ENCODE peak calls at places on chromosomes 3 and 15, in nine cellular contexts. One of them, this sample, is unnamed.

GRCh38 chr3:141275973-141276372 is 44.3 kb downstream of the PXYLP1 start:
- DNase-seq in activated CD8-positive, alpha-beta memory T cell treated with anti-CD3 and anti-CD28 coated beads, Interleukin-2, amount 10 ng/mL, durations not matched to agents 7 days and 5 days: no peak
- DNase-seq in left ventricle myocardium inferior: no peak
- DNase-seq in glutamatergic neuron: no peak
- DNase-seq in stimulated activated CD4-positive, alpha-beta T cell treated with anti-CD3 and anti-CD28 coated beads, TNF-alpha, amount 100 ng/mL, for 4 hours: no peak
- DNase-seq in HCT116: no peak
- DNase-seq in neural progenitor cell: no peak
- DNase-seq in fibroblast of mammary gland: peak
- DNase-seq in NCI-H187 treated with DMSO at 0.1 percent for 48 hours: no peak
- DNase-seq in this sample: peak

GRCh38 chr3:101803152-101803782 is 24.3 kb downstream of the NXPE3 start:
- DNase-seq in activated CD8-positive, alpha-beta memory T cell treated with anti-CD3 and anti-CD28 coated beads, Interleukin-2, amount 10 ng/mL, durations not matched to agents 7 days and 5 days: peak
- DNase-seq in left ventricle myocardium inferior: no peak
- DNase-seq in glutamatergic neuron: no peak
- DNase-seq in stimulated activated CD4-positive, alpha-beta T cell treated with anti-CD3 and anti-CD28 coated beads, TNF-alpha, amount 100 ng/mL, for 4 hours: no peak
- DNase-seq in HCT116: peak
- DNase-seq in neural progenitor cell: peak
- DNase-seq in fibroblast of mammary gland: peak
- DNase-seq in NCI-H187 treated with DMSO at 0.1 percent for 48 hours: peak
- DNase-seq in this sample: peak

GRCh38 chr15:67006089-67007065 is 59.0 kb upstream of the SMAD3 start:
- DNase-seq in activated CD8-positive, alpha-beta memory T cell treated with anti-CD3 and anti-CD28 coated beads, Interleukin-2, amount 10 ng/mL, durations not matched to agents 7 days and 5 days: peak
- DNase-seq in left ventricle myocardium inferior: no peak
- DNase-seq in glutamatergic neuron: no peak
- DNase-seq in stimulated activated CD4-positive, alpha-beta T cell treated with anti-CD3 and anti-CD28 coated beads, TNF-alpha, amount 100 ng/mL, for 4 hours: no peak
- DNase-seq in HCT116: no peak
- DNase-seq in neural progenitor cell: no peak
- DNase-seq in fibroblast of mammary gland: peak
- DNase-seq in NCI-H187 treated with DMSO at 0.1 percent for 48 hours: no peak
- DNase-seq in this sample: no peak

GRCh38 chr15:92812271-92812670 is 87.9 kb upstream of the CHD2 start:
- DNase-seq in activated CD8-positive, alpha-beta memory T cell treated with anti-CD3 and anti-CD28 coated beads, Interleukin-2, amount 10 ng/mL, durations not matched to agents 7 days and 5 days: no peak
- DNase-seq in left ventricle myocardium inferior: no peak
- DNase-seq in glutamatergic neuron: no peak
- DNase-seq in stimulated activated CD4-positive, alpha-beta T cell treated with anti-CD3 and anti-CD28 coated beads, TNF-alpha, amount 100 ng/mL, for 4 hours: no peak
- DNase-seq in HCT116: no peak
- DNase-seq in neural progenitor cell: no peak
- DNase-seq in fibroblast of mammary gland: no peak
- DNase-seq in NCI-H187 treated with DMSO at 0.1 percent for 48 hours: no peak
- DNase-seq in this sample: no peak

GRCh38 chr15:75368689-75369239 is 357 bp upstream of the MAN2C1 start:
- DNase-seq in activated CD8-positive, alpha-beta memory T cell treated with anti-CD3 and anti-CD28 coated beads, Interleukin-2, amount 10 ng/mL, durations not matched to agents 7 days and 5 days: peak
- DNase-seq in left ventricle myocardium inferior: no peak
- DNase-seq in glutamatergic neuron: no peak
- DNase-seq in stimulated activated CD4-positive, alpha-beta T cell treated with anti-CD3 and anti-CD28 coated beads, TNF-alpha, amount 100 ng/mL, for 4 hours: no peak
- DNase-seq in HCT116: no peak
- DNase-seq in neural progenitor cell: no peak
- DNase-seq in fibroblast of mammary gland: peak
- DNase-seq in NCI-H187 treated with DMSO at 0.1 percent for 48 hours: no peak
- DNase-seq in this sample: no peak

GRCh38 chr3:44939581-44940036 is 36.4 kb downstream of the ZDHHC3 start:
- DNase-seq in activated CD8-positive, alpha-beta memory T cell treated with anti-CD3 and anti-CD28 coated beads, Interleukin-2, amount 10 ng/mL, durations not matched to agents 7 days and 5 days: no peak
- DNase-seq in left ventricle myocardium inferior: no peak
- DNase-seq in glutamatergic neuron: no peak
- DNase-seq in stimulated activated CD4-positive, alpha-beta T cell treated with anti-CD3 and anti-CD28 coated beads, TNF-alpha, amount 100 ng/mL, for 4 hours: no peak
- DNase-seq in HCT116: no peak
- DNase-seq in neural progenitor cell: no peak
- DNase-seq in fibroblast of mammary gland: no peak
- DNase-seq in NCI-H187 treated with DMSO at 0.1 percent for 48 hours: no peak
- DNase-seq in this sample: no peak

GRCh38 chr15:76342382-76343201 is 6.0 kb downstream of the ISL2 start:
- DNase-seq in activated CD8-positive, alpha-beta memory T cell treated with anti-CD3 and anti-CD28 coated beads, Interleukin-2, amount 10 ng/mL, durations not matched to agents 7 days and 5 days: no peak
- DNase-seq in left ventricle myocardium inferior: no peak
- DNase-seq in glutamatergic neuron: peak
- DNase-seq in stimulated activated CD4-positive, alpha-beta T cell treated with anti-CD3 and anti-CD28 coated beads, TNF-alpha, amount 100 ng/mL, for 4 hours: no peak
- DNase-seq in HCT116: no peak
- DNase-seq in neural progenitor cell: peak
- DNase-seq in fibroblast of mammary gland: no peak
- DNase-seq in NCI-H187 treated with DMSO at 0.1 percent for 48 hours: no peak
- DNase-seq in this sample: no peak

GRCh38 chr3:164832216-164832615 is 246.1 kb downstream of the SI start:
- DNase-seq in activated CD8-positive, alpha-beta memory T cell treated with anti-CD3 and anti-CD28 coated beads, Interleukin-2, amount 10 ng/mL, durations not matched to agents 7 days and 5 days: no peak
- DNase-seq in left ventricle myocardium inferior: no peak
- DNase-seq in glutamatergic neuron: no peak
- DNase-seq in stimulated activated CD4-positive, alpha-beta T cell treated with anti-CD3 and anti-CD28 coated beads, TNF-alpha, amount 100 ng/mL, for 4 hours: no peak
- DNase-seq in HCT116: no peak
- DNase-seq in neural progenitor cell: no peak
- DNase-seq in fibroblast of mammary gland: no peak
- DNase-seq in NCI-H187 treated with DMSO at 0.1 percent for 48 hours: no peak
- DNase-seq in this sample: no peak

GRCh38 chr3:162777118-162777517 is 1280.5 kb downstream of the OTOL1 start:
- DNase-seq in activated CD8-positive, alpha-beta memory T cell treated with anti-CD3 and anti-CD28 coated beads, Interleukin-2, amount 10 ng/mL, durations not matched to agents 7 days and 5 days: no peak
- DNase-seq in left ventricle myocardium inferior: no peak
- DNase-seq in glutamatergic neuron: no peak
- DNase-seq in stimulated activated CD4-positive, alpha-beta T cell treated with anti-CD3 and anti-CD28 coated beads, TNF-alpha, amount 100 ng/mL, for 4 hours: no peak
- DNase-seq in HCT116: no peak
- DNase-seq in neural progenitor cell: no peak
- DNase-seq in fibroblast of mammary gland: no peak
- DNase-seq in NCI-H187 treated with DMSO at 0.1 percent for 48 hours: no peak
- DNase-seq in this sample: no peak

GRCh38 chr3:30544811-30545210 is 61.6 kb upstream of the TGFBR2 start:
- DNase-seq in activated CD8-positive, alpha-beta memory T cell treated with anti-CD3 and anti-CD28 coated beads, Interleukin-2, amount 10 ng/mL, durations not matched to agents 7 days and 5 days: no peak
- DNase-seq in left ventricle myocardium inferior: no peak
- DNase-seq in glutamatergic neuron: no peak
- DNase-seq in stimulated activated CD4-positive, alpha-beta T cell treated with anti-CD3 and anti-CD28 coated beads, TNF-alpha, amount 100 ng/mL, for 4 hours: no peak
- DNase-seq in HCT116: no peak
- DNase-seq in neural progenitor cell: no peak
- DNase-seq in fibroblast of mammary gland: peak
- DNase-seq in NCI-H187 treated with DMSO at 0.1 percent for 48 hours: no peak
- DNase-seq in this sample: peak

GRCh38 chr3:194075802-194076460 is 60.0 kb upstream of the HES1 start:
- DNase-seq in activated CD8-positive, alpha-beta memory T cell treated with anti-CD3 and anti-CD28 coated beads, Interleukin-2, amount 10 ng/mL, durations not matched to agents 7 days and 5 days: no peak
- DNase-seq in left ventricle myocardium inferior: no peak
- DNase-seq in glutamatergic neuron: no peak
- DNase-seq in stimulated activated CD4-positive, alpha-beta T cell treated with anti-CD3 and anti-CD28 coated beads, TNF-alpha, amount 100 ng/mL, for 4 hours: no peak
- DNase-seq in HCT116: no peak
- DNase-seq in neural progenitor cell: peak
- DNase-seq in fibroblast of mammary gland: no peak
- DNase-seq in NCI-H187 treated with DMSO at 0.1 percent for 48 hours: no peak
- DNase-seq in this sample: no peak

GRCh38 chr3:67083277-67083676 is 85.2 kb downstream of the KBTBD8 start:
- DNase-seq in activated CD8-positive, alpha-beta memory T cell treated with anti-CD3 and anti-CD28 coated beads, Interleukin-2, amount 10 ng/mL, durations not matched to agents 7 days and 5 days: peak
- DNase-seq in left ventricle myocardium inferior: no peak
- DNase-seq in glutamatergic neuron: no peak
- DNase-seq in stimulated activated CD4-positive, alpha-beta T cell treated with anti-CD3 and anti-CD28 coated beads, TNF-alpha, amount 100 ng/mL, for 4 hours: no peak
- DNase-seq in HCT116: no peak
- DNase-seq in neural progenitor cell: no peak
- DNase-seq in fibroblast of mammary gland: peak
- DNase-seq in NCI-H187 treated with DMSO at 0.1 percent for 48 hours: no peak
- DNase-seq in this sample: peak

GRCh38 chr3:3778641-3779270 is 20.5 kb upstream of the LRRN1 start:
- DNase-seq in activated CD8-positive, alpha-beta memory T cell treated with anti-CD3 and anti-CD28 coated beads, Interleukin-2, amount 10 ng/mL, durations not matched to agents 7 days and 5 days: no peak
- DNase-seq in left ventricle myocardium inferior: no peak
- DNase-seq in glutamatergic neuron: no peak
- DNase-seq in stimulated activated CD4-positive, alpha-beta T cell treated with anti-CD3 and anti-CD28 coated beads, TNF-alpha, amount 100 ng/mL, for 4 hours: no peak
- DNase-seq in HCT116: no peak
- DNase-seq in neural progenitor cell: no peak
- DNase-seq in fibroblast of mammary gland: no peak
- DNase-seq in NCI-H187 treated with DMSO at 0.1 percent for 48 hours: no peak
- DNase-seq in this sample: no peak

GRCh38 chr15:77863491-77864105 is 213.9 kb downstream of the TBC1D2B start:
- DNase-seq in activated CD8-positive, alpha-beta memory T cell treated with anti-CD3 and anti-CD28 coated beads, Interleukin-2, amount 10 ng/mL, durations not matched to agents 7 days and 5 days: no peak
- DNase-seq in left ventricle myocardium inferior: no peak
- DNase-seq in glutamatergic neuron: no peak
- DNase-seq in stimulated activated CD4-positive, alpha-beta T cell treated with anti-CD3 and anti-CD28 coated beads, TNF-alpha, amount 100 ng/mL, for 4 hours: no peak
- DNase-seq in HCT116: no peak
- DNase-seq in neural progenitor cell: no peak
- DNase-seq in fibroblast of mammary gland: no peak
- DNase-seq in NCI-H187 treated with DMSO at 0.1 percent for 48 hours: no peak
- DNase-seq in this sample: no peak

GRCh38 chr15:44729394-44729913 is 6.9 kb upstream of the TRIM69 start:
- DNase-seq in activated CD8-positive, alpha-beta memory T cell treated with anti-CD3 and anti-CD28 coated beads, Interleukin-2, amount 10 ng/mL, durations not matched to agents 7 days and 5 days: peak
- DNase-seq in left ventricle myocardium inferior: no peak
- DNase-seq in glutamatergic neuron: peak
- DNase-seq in stimulated activated CD4-positive, alpha-beta T cell treated with anti-CD3 and anti-CD28 coated beads, TNF-alpha, amount 100 ng/mL, for 4 hours: no peak
- DNase-seq in HCT116: no peak
- DNase-seq in neural progenitor cell: peak
- DNase-seq in fibroblast of mammary gland: peak
- DNase-seq in NCI-H187 treated with DMSO at 0.1 percent for 48 hours: no peak
- DNase-seq in this sample: peak

GRCh38 chr3:197356741-197357140 is 58.3 kb upstream of the DLG1 start:
- DNase-seq in activated CD8-positive, alpha-beta memory T cell treated with anti-CD3 and anti-CD28 coated beads, Interleukin-2, amount 10 ng/mL, durations not matched to agents 7 days and 5 days: no peak
- DNase-seq in left ventricle myocardium inferior: no peak
- DNase-seq in glutamatergic neuron: no peak
- DNase-seq in stimulated activated CD4-positive, alpha-beta T cell treated with anti-CD3 and anti-CD28 coated beads, TNF-alpha, amount 100 ng/mL, for 4 hours: no peak
- DNase-seq in HCT116: no peak
- DNase-seq in neural progenitor cell: no peak
- DNase-seq in fibroblast of mammary gland: no peak
- DNase-seq in NCI-H187 treated with DMSO at 0.1 percent for 48 hours: no peak
- DNase-seq in this sample: no peak

GRCh38 chr3:158961497-158961896 is 159.6 kb downstream of the MFSD1 start:
- DNase-seq in activated CD8-positive, alpha-beta memory T cell treated with anti-CD3 and anti-CD28 coated beads, Interleukin-2, amount 10 ng/mL, durations not matched to agents 7 days and 5 days: no peak
- DNase-seq in left ventricle myocardium inferior: no peak
- DNase-seq in glutamatergic neuron: no peak
- DNase-seq in stimulated activated CD4-positive, alpha-beta T cell treated with anti-CD3 and anti-CD28 coated beads, TNF-alpha, amount 100 ng/mL, for 4 hours: no peak
- DNase-seq in HCT116: no peak
- DNase-seq in neural progenitor cell: peak
- DNase-seq in fibroblast of mammary gland: no peak
- DNase-seq in NCI-H187 treated with DMSO at 0.1 percent for 48 hours: no peak
- DNase-seq in this sample: no peak

GRCh38 chr3:123069021-123069381 is 2.2 kb downstream of the PDIA5 start:
- DNase-seq in activated CD8-positive, alpha-beta memory T cell treated with anti-CD3 and anti-CD28 coated beads, Interleukin-2, amount 10 ng/mL, durations not matched to agents 7 days and 5 days: no peak
- DNase-seq in left ventricle myocardium inferior: no peak
- DNase-seq in glutamatergic neuron: no peak
- DNase-seq in stimulated activated CD4-positive, alpha-beta T cell treated with anti-CD3 and anti-CD28 coated beads, TNF-alpha, amount 100 ng/mL, for 4 hours: no peak
- DNase-seq in HCT116: no peak
- DNase-seq in neural progenitor cell: no peak
- DNase-seq in fibroblast of mammary gland: no peak
- DNase-seq in NCI-H187 treated with DMSO at 0.1 percent for 48 hours: no peak
- DNase-seq in this sample: no peak

GRCh38 chr3:13548696-13549512 is at the start of gene FBLN2:
- DNase-seq in activated CD8-positive, alpha-beta memory T cell treated with anti-CD3 and anti-CD28 coated beads, Interleukin-2, amount 10 ng/mL, durations not matched to agents 7 days and 5 days: no peak
- DNase-seq in left ventricle myocardium inferior: peak
- DNase-seq in glutamatergic neuron: peak
- DNase-seq in stimulated activated CD4-positive, alpha-beta T cell treated with anti-CD3 and anti-CD28 coated beads, TNF-alpha, amount 100 ng/mL, for 4 hours: peak
- DNase-seq in HCT116: no peak
- DNase-seq in neural progenitor cell: peak
- DNase-seq in fibroblast of mammary gland: no peak
- DNase-seq in NCI-H187 treated with DMSO at 0.1 percent for 48 hours: no peak
- DNase-seq in this sample: peak

GRCh38 chr15:45274636-45275035 is 22.6 kb downstream of the SLC28A2 start:
- DNase-seq in activated CD8-positive, alpha-beta memory T cell treated with anti-CD3 and anti-CD28 coated beads, Interleukin-2, amount 10 ng/mL, durations not matched to agents 7 days and 5 days: no peak
- DNase-seq in left ventricle myocardium inferior: no peak
- DNase-seq in glutamatergic neuron: no peak
- DNase-seq in stimulated activated CD4-positive, alpha-beta T cell treated with anti-CD3 and anti-CD28 coated beads, TNF-alpha, amount 100 ng/mL, for 4 hours: no peak
- DNase-seq in HCT116: no peak
- DNase-seq in neural progenitor cell: no peak
- DNase-seq in fibroblast of mammary gland: no peak
- DNase-seq in NCI-H187 treated with DMSO at 0.1 percent for 48 hours: no peak
- DNase-seq in this sample: no peak

GRCh38 chr15:101499863-101500713 is 10.6 kb upstream of the PCSK6 start:
- DNase-seq in activated CD8-positive, alpha-beta memory T cell treated with anti-CD3 and anti-CD28 coated beads, Interleukin-2, amount 10 ng/mL, durations not matched to agents 7 days and 5 days: peak
- DNase-seq in left ventricle myocardium inferior: peak
- DNase-seq in glutamatergic neuron: no peak
- DNase-seq in stimulated activated CD4-positive, alpha-beta T cell treated with anti-CD3 and anti-CD28 coated beads, TNF-alpha, amount 100 ng/mL, for 4 hours: no peak
- DNase-seq in HCT116: no peak
- DNase-seq in neural progenitor cell: no peak
- DNase-seq in fibroblast of mammary gland: no peak
- DNase-seq in NCI-H187 treated with DMSO at 0.1 percent for 48 hours: no peak
- DNase-seq in this sample: no peak

GRCh38 chr3:153215971-153216370 is 53.9 kb downstream of the RAP2B start:
- DNase-seq in activated CD8-positive, alpha-beta memory T cell treated with anti-CD3 and anti-CD28 coated beads, Interleukin-2, amount 10 ng/mL, durations not matched to agents 7 days and 5 days: no peak
- DNase-seq in left ventricle myocardium inferior: no peak
- DNase-seq in glutamatergic neuron: no peak
- DNase-seq in stimulated activated CD4-positive, alpha-beta T cell treated with anti-CD3 and anti-CD28 coated beads, TNF-alpha, amount 100 ng/mL, for 4 hours: no peak
- DNase-seq in HCT116: no peak
- DNase-seq in neural progenitor cell: no peak
- DNase-seq in fibroblast of mammary gland: peak
- DNase-seq in NCI-H187 treated with DMSO at 0.1 percent for 48 hours: no peak
- DNase-seq in this sample: peak